ENCODE peak calls at places on chromosomes 12 and 14, in four cellular contexts. One of them, this sample, is unnamed.

GRCh38 chr14:63972323-63972932 is 119.6 kb downstream of the SYNE2 start:
- DNase-seq in CD8-positive, alpha-beta T cell: no peak
- DNase-seq in progenitor cell of endocrine pancreas: no peak
- DNase-seq in IMR-90: no peak
- DNase-seq in this sample: no peak

GRCh38 chr12:44780221-44780770 is 95.8 kb downstream of the NELL2 start:
- DNase-seq in CD8-positive, alpha-beta T cell: no peak
- DNase-seq in progenitor cell of endocrine pancreas: no peak
- DNase-seq in IMR-90: no peak
- DNase-seq in this sample: no peak

GRCh38 chr12:75666980-75667359 is 155.6 kb upstream of the KRR1 start:
- DNase-seq in CD8-positive, alpha-beta T cell: no peak
- DNase-seq in progenitor cell of endocrine pancreas: no peak
- DNase-seq in IMR-90: peak
- DNase-seq in this sample: no peak

GRCh38 chr12:65741662-65742480 is 82.4 kb upstream of the HMGA2 start:
- DNase-seq in CD8-positive, alpha-beta T cell: no peak
- DNase-seq in progenitor cell of endocrine pancreas: peak
- DNase-seq in IMR-90: peak
- DNase-seq in this sample: peak

GRCh38 chr14:48193893-48194292 is 518.5 kb upstream of the MDGA2 start:
- DNase-seq in CD8-positive, alpha-beta T cell: no peak
- DNase-seq in progenitor cell of endocrine pancreas: no peak
- DNase-seq in IMR-90: no peak
- DNase-seq in this sample: no peak

GRCh38 chr14:47675489-47676300 is at the start of gene MDGA2:
- DNase-seq in CD8-positive, alpha-beta T cell: no peak
- DNase-seq in progenitor cell of endocrine pancreas: no peak
- DNase-seq in IMR-90: no peak
- DNase-seq in this sample: peak

GRCh38 chr14:87334997-87335675 is 657.8 kb downstream of the GALC start:
- DNase-seq in CD8-positive, alpha-beta T cell: no peak
- DNase-seq in progenitor cell of endocrine pancreas: no peak
- DNase-seq in IMR-90: no peak
- DNase-seq in this sample: no peak

GRCh38 chr12:62435337-62436163 is 31.1 kb upstream of the MON2 start:
- DNase-seq in CD8-positive, alpha-beta T cell: peak
- DNase-seq in progenitor cell of endocrine pancreas: peak
- DNase-seq in IMR-90: peak
- DNase-seq in this sample: peak

GRCh38 chr12:65900912-65901672 is 76.8 kb downstream of the HMGA2 start:
- DNase-seq in CD8-positive, alpha-beta T cell: no peak
- DNase-seq in progenitor cell of endocrine pancreas: no peak
- DNase-seq in IMR-90: no peak
- DNase-seq in this sample: no peak

GRCh38 chr12:2183556-2184541 is 131.1 kb downstream of the CACNA1C start:
- DNase-seq in CD8-positive, alpha-beta T cell: no peak
- DNase-seq in progenitor cell of endocrine pancreas: no peak
- DNase-seq in IMR-90: peak
- DNase-seq in this sample: no peak

GRCh38 chr14:88993946-88994345 is 169.5 kb downstream of the TTC8 start:
- DNase-seq in CD8-positive, alpha-beta T cell: no peak
- DNase-seq in progenitor cell of endocrine pancreas: no peak
- DNase-seq in IMR-90: peak
- DNase-seq in this sample: no peak

GRCh38 chr12:21881950-21882349 is 59.3 kb downstream of the ABCC9 start:
- DNase-seq in CD8-positive, alpha-beta T cell: no peak
- DNase-seq in progenitor cell of endocrine pancreas: no peak
- DNase-seq in IMR-90: no peak
- DNase-seq in this sample: no peak

GRCh38 chr14:26773906-26774593 is 176.2 kb upstream of the NOVA1 start:
- DNase-seq in CD8-positive, alpha-beta T cell: no peak
- DNase-seq in progenitor cell of endocrine pancreas: no peak
- DNase-seq in IMR-90: no peak
- DNase-seq in this sample: no peak

GRCh38 chr12:114412825-114413749 is 7.1 kb upstream of the TBX5 start:
- DNase-seq in CD8-positive, alpha-beta T cell: no peak
- DNase-seq in progenitor cell of endocrine pancreas: no peak
- DNase-seq in IMR-90: peak
- DNase-seq in this sample: no peak

GRCh38 chr12:32864731-32865130 is 31.8 kb downstream of the PKP2 start:
- DNase-seq in CD8-positive, alpha-beta T cell: no peak
- DNase-seq in progenitor cell of endocrine pancreas: no peak
- DNase-seq in IMR-90: no peak
- DNase-seq in this sample: no peak

GRCh38 chr12:48613321-48613720 is 43.5 kb upstream of the LALBA start:
- DNase-seq in CD8-positive, alpha-beta T cell: no peak
- DNase-seq in progenitor cell of endocrine pancreas: no peak
- DNase-seq in IMR-90: no peak
- DNase-seq in this sample: no peak

GRCh38 chr14:31582286-31582691 is 21.1 kb downstream of the NUBPL start:
- DNase-seq in CD8-positive, alpha-beta T cell: no peak
- DNase-seq in progenitor cell of endocrine pancreas: no peak
- DNase-seq in IMR-90: peak
- DNase-seq in this sample: no peak

GRCh38 chr12:98635657-98636323 is 8.8 kb downstream of the IKBIP start:
- DNase-seq in CD8-positive, alpha-beta T cell: no peak
- DNase-seq in progenitor cell of endocrine pancreas: no peak
- DNase-seq in IMR-90: peak
- DNase-seq in this sample: no peak

GRCh38 chr12:93020998-93021597 is 92.0 kb upstream of the EEA1 start:
- DNase-seq in CD8-positive, alpha-beta T cell: no peak
- DNase-seq in progenitor cell of endocrine pancreas: no peak
- DNase-seq in IMR-90: no peak
- DNase-seq in this sample: no peak

GRCh38 chr14:66281036-66281776 is 205.0 kb upstream of the CCDC196 start:
- DNase-seq in CD8-positive, alpha-beta T cell: no peak
- DNase-seq in progenitor cell of endocrine pancreas: no peak
- DNase-seq in IMR-90: no peak
- DNase-seq in this sample: no peak

GRCh38 chr12:106309671-106310313 is 7.3 kb downstream of the TCP11L2 start:
- DNase-seq in CD8-positive, alpha-beta T cell: no peak
- DNase-seq in progenitor cell of endocrine pancreas: no peak
- DNase-seq in IMR-90: peak
- DNase-seq in this sample: no peak

GRCh38 chr12:115698257-115698656 is 579.2 kb downstream of the MED13L start:
- DNase-seq in CD8-positive, alpha-beta T cell: no peak
- DNase-seq in progenitor cell of endocrine pancreas: no peak
- DNase-seq in IMR-90: no peak
- DNase-seq in this sample: no peak

GRCh38 chr14:84584526-84584925 is 945.4 kb upstream of the FLRT2 start:
- DNase-seq in CD8-positive, alpha-beta T cell: no peak
- DNase-seq in progenitor cell of endocrine pancreas: no peak
- DNase-seq in IMR-90: no peak
- DNase-seq in this sample: no peak

GRCh38 chr14:54794148-54794547 is 108.5 kb downstream of the GCH1 start:
- DNase-seq in CD8-positive, alpha-beta T cell: no peak
- DNase-seq in progenitor cell of endocrine pancreas: no peak
- DNase-seq in IMR-90: no peak
- DNase-seq in this sample: no peak

GRCh38 chr14:73741386-73741875 is 27.2 kb upstream of the PNMA1 start:
- DNase-seq in CD8-positive, alpha-beta T cell: peak
- DNase-seq in progenitor cell of endocrine pancreas: no peak
- DNase-seq in IMR-90: peak
- DNase-seq in this sample: no peak

GRCh38 chr12:25458047-25458552 is 95.0 kb downstream of the LMNTD1 start:
- DNase-seq in CD8-positive, alpha-beta T cell: no peak
- DNase-seq in progenitor cell of endocrine pancreas: no peak
- DNase-seq in IMR-90: peak
- DNase-seq in this sample: no peak

GRCh38 chr14:88983755-88984154 is 159.3 kb downstream of the TTC8 start:
- DNase-seq in CD8-positive, alpha-beta T cell: no peak
- DNase-seq in progenitor cell of endocrine pancreas: no peak
- DNase-seq in IMR-90: peak
- DNase-seq in this sample: no peak

GRCh38 chr12:69101505-69101904 is 137.9 kb upstream of the CPSF6 start:
- DNase-seq in CD8-positive, alpha-beta T cell: no peak
- DNase-seq in progenitor cell of endocrine pancreas: no peak
- DNase-seq in IMR-90: no peak
- DNase-seq in this sample: no peak

GRCh38 chr14:56217380-56218045 is 99.3 kb downstream of the PELI2 start:
- DNase-seq in CD8-positive, alpha-beta T cell: no peak
- DNase-seq in progenitor cell of endocrine pancreas: no peak
- DNase-seq in IMR-90: no peak
- DNase-seq in this sample: no peak

GRCh38 chr14:73026243-73026844 is 562 bp downstream of the ZFYVE1 start:
- DNase-seq in CD8-positive, alpha-beta T cell: no peak
- DNase-seq in progenitor cell of endocrine pancreas: no peak
- DNase-seq in IMR-90: no peak
- DNase-seq in this sample: no peak

GRCh38 chr12:115946867-115947695 is 330.4 kb downstream of the MED13L start:
- DNase-seq in CD8-positive, alpha-beta T cell: no peak
- DNase-seq in progenitor cell of endocrine pancreas: no peak
- DNase-seq in IMR-90: peak
- DNase-seq in this sample: no peak

GRCh38 chr12:93829073-93829472 is 151.9 kb downstream of the CRADD start:
- DNase-seq in CD8-positive, alpha-beta T cell: no peak
- DNase-seq in progenitor cell of endocrine pancreas: no peak
- DNase-seq in IMR-90: no peak
- DNase-seq in this sample: no peak

GRCh38 chr12:70305794-70306193 is 60.3 kb upstream of the KCNMB4 start:
- DNase-seq in CD8-positive, alpha-beta T cell: no peak
- DNase-seq in progenitor cell of endocrine pancreas: no peak
- DNase-seq in IMR-90: peak
- DNase-seq in this sample: no peak
- TF ChIP-seq CTCF in CD8-positive, alpha-beta T cell: no peak
- TF ChIP-seq CTCF in progenitor cell of endocrine pancreas: no peak
- TF ChIP-seq CTCF in IMR-90: no peak
- TF ChIP-seq CTCF in this sample: no peak

DNA sequence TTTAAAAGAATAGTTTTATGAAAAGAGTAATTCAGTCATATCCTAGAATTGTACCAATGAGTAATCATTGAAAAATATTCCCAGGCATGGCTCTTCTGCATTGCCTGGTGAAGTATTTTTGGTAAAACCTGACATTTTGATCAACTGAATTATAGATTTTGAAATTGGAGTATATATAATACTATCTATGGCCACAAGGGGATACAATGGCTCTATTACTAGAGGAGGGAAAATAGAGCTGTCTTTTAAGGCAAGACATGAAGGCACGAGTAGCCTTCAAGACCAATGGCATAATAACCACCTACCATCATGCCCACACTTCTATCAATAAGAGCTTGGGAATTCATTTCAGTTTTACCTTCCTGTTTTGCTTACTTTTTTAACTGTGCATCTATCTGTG is 1241.4 kb upstream of the TMEM132C start:
- DNase-seq in CD8-positive, alpha-beta T cell: no peak
- DNase-seq in progenitor cell of endocrine pancreas: no peak
- DNase-seq in IMR-90: no peak
- DNase-seq in this sample: no peak
- TF ChIP-seq CTCF in CD8-positive, alpha-beta T cell: no peak
- TF ChIP-seq CTCF in progenitor cell of endocrine pancreas: peak
- TF ChIP-seq CTCF in IMR-90: no peak
- TF ChIP-seq CTCF in this sample: no peak

GRCh38 chr12:57581802-57582201 is 9.2 kb upstream of the PIP4K2C start:
- DNase-seq in CD8-positive, alpha-beta T cell: no peak
- DNase-seq in progenitor cell of endocrine pancreas: no peak
- DNase-seq in IMR-90: no peak
- DNase-seq in this sample: no peak

GRCh38 chr12:57579677-57580465 is 11.1 kb upstream of the PIP4K2C start:
- DNase-seq in CD8-positive, alpha-beta T cell: no peak
- DNase-seq in progenitor cell of endocrine pancreas: no peak
- DNase-seq in IMR-90: peak
- DNase-seq in this sample: no peak

GRCh38 chr12:57579011-57579410 is 12.0 kb upstream of the PIP4K2C start:
- DNase-seq in CD8-positive, alpha-beta T cell: no peak
- DNase-seq in progenitor cell of endocrine pancreas: no peak
- DNase-seq in IMR-90: peak
- DNase-seq in this sample: no peak

GRCh38 chr12:57582440-57582839 is 8.6 kb upstream of the PIP4K2C start:
- DNase-seq in CD8-positive, alpha-beta T cell: no peak
- DNase-seq in progenitor cell of endocrine pancreas: no peak
- DNase-seq in IMR-90: no peak
- DNase-seq in this sample: no peak

GRCh38 chr12:57580466-57580795 is 10.6 kb upstream of the PIP4K2C start:
- DNase-seq in CD8-positive, alpha-beta T cell: no peak
- DNase-seq in progenitor cell of endocrine pancreas: no peak
- DNase-seq in IMR-90: no peak
- DNase-seq in this sample: no peak
- TF ChIP-seq CTCF in CD8-positive, alpha-beta T cell: no peak
- TF ChIP-seq CTCF in progenitor cell of endocrine pancreas: no peak
- TF ChIP-seq CTCF in IMR-90: no peak
- TF ChIP-seq CTCF in this sample: no peak

GRCh38 chr14:105026033-105026785 is 5.3 kb upstream of the CDCA4 start:
- DNase-seq in CD8-positive, alpha-beta T cell: no peak
- DNase-seq in progenitor cell of endocrine pancreas: no peak
- DNase-seq in IMR-90: peak
- DNase-seq in this sample: no peak
- TF ChIP-seq CTCF in CD8-positive, alpha-beta T cell: no peak
- TF ChIP-seq CTCF in progenitor cell of endocrine pancreas: no peak
- TF ChIP-seq CTCF in IMR-90: no peak
- TF ChIP-seq CTCF in this sample: no peak

GRCh38 chr12:6337958-6338406 is 3.9 kb downstream of the TNFRSF1A start:
- DNase-seq in CD8-positive, alpha-beta T cell: no peak
- DNase-seq in progenitor cell of endocrine pancreas: no peak
- DNase-seq in IMR-90: no peak
- DNase-seq in this sample: no peak

GRCh38 chr12:6336859-6337744 is 4.8 kb downstream of the TNFRSF1A start:
- DNase-seq in CD8-positive, alpha-beta T cell: peak
- DNase-seq in progenitor cell of endocrine pancreas: no peak
- DNase-seq in IMR-90: no peak
- DNase-seq in this sample: no peak

GRCh38 chr12:6334940-6335450 is 6.9 kb downstream of the TNFRSF1A start:
- DNase-seq in CD8-positive, alpha-beta T cell: no peak
- DNase-seq in progenitor cell of endocrine pancreas: no peak
- DNase-seq in IMR-90: peak
- DNase-seq in this sample: no peak

GRCh38 chr12:6335451-6336078 is 6.3 kb downstream of the TNFRSF1A start:
- DNase-seq in CD8-positive, alpha-beta T cell: peak
- DNase-seq in progenitor cell of endocrine pancreas: no peak
- DNase-seq in IMR-90: peak
- DNase-seq in this sample: no peak

GRCh38 chr12:6336079-6336858 is 5.6 kb downstream of the TNFRSF1A start:
- DNase-seq in CD8-positive, alpha-beta T cell: peak
- DNase-seq in progenitor cell of endocrine pancreas: peak
- DNase-seq in IMR-90: peak
- DNase-seq in this sample: peak
- TF ChIP-seq CTCF in CD8-positive, alpha-beta T cell: no peak
- TF ChIP-seq CTCF in progenitor cell of endocrine pancreas: no peak
- TF ChIP-seq CTCF in IMR-90: no peak
- TF ChIP-seq CTCF in this sample: no peak

GRCh38 chr12:52361553-52361952 is 5.7 kb downstream of the KRT85 start:
- DNase-seq in CD8-positive, alpha-beta T cell: no peak
- DNase-seq in progenitor cell of endocrine pancreas: no peak
- DNase-seq in IMR-90: no peak
- DNase-seq in this sample: no peak

GRCh38 chr12:52363111-52363679 is 4.1 kb downstream of the KRT85 start:
- DNase-seq in CD8-positive, alpha-beta T cell: no peak
- DNase-seq in progenitor cell of endocrine pancreas: no peak
- DNase-seq in IMR-90: no peak
- DNase-seq in this sample: no peak

GRCh38 chr12:52360663-52361271 is 6.5 kb downstream of the KRT85 start:
- DNase-seq in CD8-positive, alpha-beta T cell: no peak
- DNase-seq in progenitor cell of endocrine pancreas: no peak
- DNase-seq in IMR-90: no peak
- DNase-seq in this sample: no peak

GRCh38 chr12:52364061-52364460 is 3.2 kb downstream of the KRT85 start:
- DNase-seq in CD8-positive, alpha-beta T cell: no peak
- DNase-seq in progenitor cell of endocrine pancreas: no peak
- DNase-seq in IMR-90: no peak
- DNase-seq in this sample: no peak

GRCh38 chr12:52362118-52362726 is 5.1 kb downstream of the KRT85 start:
- DNase-seq in CD8-positive, alpha-beta T cell: no peak
- DNase-seq in progenitor cell of endocrine pancreas: no peak
- DNase-seq in IMR-90: no peak
- DNase-seq in this sample: no peak
- TF ChIP-seq CTCF in CD8-positive, alpha-beta T cell: no peak
- TF ChIP-seq CTCF in progenitor cell of endocrine pancreas: peak
- TF ChIP-seq CTCF in IMR-90: no peak
- TF ChIP-seq CTCF in this sample: no peak

This sample was measured in glutamatergic neuron.